ENCODE peak calls at places on chromosomes 11 and 22, in nine cellular contexts. S is stimulated activated CD4-positive, alpha-beta T cell treated with anti-CD3 and anti-CD28 coated beads, Interleukin-1b, Interleukin-23, amount 100 ng/mL, for 24 hours; U is left ventricle myocardium inferior; M is fibroblast of villous mesenchyme; Q is naive thymus-derived CD8-positive, alpha-beta T cell; T is HEK293T; B is epithelial cell of prostate; O is lung microvascular endothelial cell; R is activated naive CD4-positive, alpha-beta T cell. P is an unnamed sample.

GRCh38 chr11:119533931-119534694 is 111.1 kb upstream of the THY1 start:
- DNase-seq in S (peak), U (peak), M (peak), Q (no peak), T (peak), B (no peak), O (peak), R (no peak), P (peak)

GRCh38 chr11:34840736-34841386 is 75.3 kb downstream of the APIP start:
- DNase-seq in S (no peak), U (no peak), M (peak), Q (no peak), T (peak), B (no peak), O (peak), R (no peak), P (no peak)

GRCh38 chr11:62985351-62985750 is 584 bp upstream of the SLC22A6 start:
- DNase-seq in S (no peak), U (no peak), M (no peak), Q (no peak), T (no peak), B (no peak), O (no peak), R (no peak), P (no peak)

GRCh38 chr11:93908689-93909088 is 58.3 kb upstream of the VSTM5 start:
- DNase-seq in S (no peak), U (no peak), M (peak), Q (no peak), T (no peak), B (peak), O (peak), R (no peak), P (no peak)

GRCh38 chr22:46187862-46188261 is 37.5 kb downstream of the PPARA start:
- DNase-seq in S (no peak), U (no peak), M (no peak), Q (no peak), T (no peak), B (no peak), O (no peak), R (no peak), P (no peak)

GRCh38 chr11:40286137-40286536 is 1173.3 kb downstream of the LRRC4C start:
- DNase-seq in S (no peak), U (no peak), M (no peak), Q (no peak), T (no peak), B (no peak), O (no peak), R (no peak), P (no peak)

GRCh38 chr11:75182652-75183051 is 31.7 kb downstream of the SLCO2B1 start:
- DNase-seq in S (no peak), U (peak), M (no peak), Q (no peak), T (no peak), B (no peak), O (no peak), R (no peak), P (no peak)

GRCh38 chr11:61445535-61445934 is 15.6 kb downstream of the SDHAF2 start:
- DNase-seq in S (no peak), U (no peak), M (no peak), Q (no peak), T (no peak), B (no peak), O (no peak), R (no peak), P (no peak)

GRCh38 chr22:21690401-21690801 is 24.6 kb downstream of the PPIL2 start:
- DNase-seq in S (no peak), U (no peak), M (no peak), Q (no peak), T (no peak), B (no peak), O (no peak), R (no peak), P (no peak)

GRCh38 chr11:40619631-40620030 is 839.8 kb downstream of the LRRC4C start:
- DNase-seq in S (no peak), U (no peak), M (no peak), Q (no peak), T (no peak), B (no peak), O (no peak), R (no peak), P (no peak)

GRCh38 chr22:38864361-38865191 is 7.4 kb downstream of the CBX6 start:
- DNase-seq in S (no peak), U (peak), M (no peak), Q (no peak), T (no peak), B (no peak), O (no peak), R (no peak), P (no peak)